ENCODE peak calls at places on chromosomes 7 and 10, in nine cellular contexts. O is cardiac muscle cell, P is IMR-90, I is suprapubic skin, K is tibial artery, E is right atrium auricular region, D is left ventricle myocardium inferior, H is uterus, V is hepatocyte. Y is an unnamed sample.

GRCh38 chr10:82811621-82812020 is 936.6 kb downstream of the NRG3 start:
- DNase-seq in K (no peak), P (no peak), O (peak), I (no peak), H (no peak), E (no peak), D (no peak), V (no peak), Y (no peak)

GRCh38 chr10:55629792-55630490 is 731.1 kb downstream of the ZWINT start:
- DNase-seq in V (peak), O (peak), P (peak), D (no peak), K (no peak), E (no peak), H (no peak), I (no peak), Y (no peak)

GRCh38 chr7:13852281-13852968 is 137.0 kb downstream of the ETV1 start:
- DNase-seq in E (no peak), P (no peak), H (no peak), K (no peak), I (no peak), V (no peak), O (peak), D (no peak), Y (no peak)

GRCh38 chr10:23341004-23341403 is 3.6 kb downstream of the C10orf67 start:
- DNase-seq in K (no peak), V (no peak), D (no peak), I (no peak), E (no peak), P (peak), H (no peak), O (no peak), Y (no peak)

GRCh38 chr7:98949336-98950044 is 71.2 kb downstream of the TRRAP start:
- DNase-seq in K (no peak), V (no peak), P (no peak), O (no peak), D (peak), E (no peak), H (no peak), I (no peak), Y (no peak)

GRCh38 chr10:88783734-88784133 is 18.8 kb upstream of the LIPM start:
- DNase-seq in I (no peak), H (no peak), O (peak), K (no peak), E (no peak), P (peak), V (no peak), D (no peak), Y (no peak)

GRCh38 chr10:96280859-96281258 is 9.5 kb upstream of the BLNK start:
- DNase-seq in V (no peak), O (no peak), E (no peak), H (no peak), P (no peak), D (no peak), I (no peak), K (no peak), Y (no peak)

GRCh38 chr7:618539-619355 is 99.1 kb upstream of the PDGFA start:
- DNase-seq in E (no peak), D (no peak), I (no peak), O (no peak), K (no peak), P (peak), V (peak), H (no peak), Y (no peak)

GRCh38 chr7:157271991-157272324 is 64.8 kb upstream of the DNAJB6 start:
- DNase-seq in O (peak), K (peak), E (peak), P (peak), V (peak), D (peak), H (peak), I (no peak), Y (peak)

GRCh38 chr7:27165089-27165654 is at the start of gene HOXA9:
- DNase-seq in E (no peak), K (peak), O (no peak), V (no peak), I (peak), H (peak), P (peak), D (peak), Y (no peak)

GRCh38 chr10:21524526-21525366 is 736 bp downstream of the SKIDA1 start:
- DNase-seq in O (peak), H (no peak), V (peak), I (no peak), P (peak), E (no peak), D (no peak), K (no peak), Y (no peak)

GRCh38 chr10:119352042-119352441 is 144.7 kb downstream of the GRK5 start:
- DNase-seq in V (no peak), D (no peak), I (no peak), P (no peak), E (no peak), O (no peak), K (no peak), H (no peak), Y (no peak)

GRCh38 chr7:9645756-9646155 is 1212.3 kb downstream of the NXPH1 start:
- DNase-seq in I (no peak), K (no peak), D (no peak), P (no peak), V (no peak), H (no peak), E (no peak), O (no peak), Y (no peak)

GRCh38 chr7:135335628-135336139 is 102.0 kb downstream of the STRA8 start:
- DNase-seq in H (peak), I (no peak), P (peak), O (peak), D (peak), V (peak), E (no peak), K (peak), Y (no peak)

GRCh38 chr10:26391701-26392695 is 46.1 kb upstream of the APBB1IP start:
- DNase-seq in V (no peak), D (peak), I (no peak), K (peak), H (no peak), O (no peak), E (no peak), P (no peak), Y (no peak)

GRCh38 chr7:88226886-88227516 is 7.2 kb upstream of the SRI start:
- DNase-seq in D (no peak), P (peak), H (no peak), E (no peak), O (peak), K (no peak), I (no peak), V (peak), Y (no peak)

GRCh38 chr7:18109762-18110161 is 82.1 kb upstream of the PRPS1L1 start:
- DNase-seq in P (peak), H (no peak), K (no peak), V (no peak), E (no peak), D (no peak), I (no peak), O (no peak), Y (no peak)

GRCh38 chr10:119620241-119620753 is 23.5 kb upstream of the TIAL1 start:
- DNase-seq in P (peak), V (no peak), D (no peak), H (no peak), K (no peak), E (no peak), I (no peak), O (peak), Y (no peak)

GRCh38 chr10:43042503-43043341 is 34.1 kb upstream of the RET start:
- DNase-seq in O (no peak), K (peak), E (no peak), P (no peak), H (no peak), V (no peak), D (no peak), I (peak), Y (no peak)

GRCh38 chr7:16431646-16432424 is 10.5 kb upstream of the CRPPA start:
- DNase-seq in V (peak), E (no peak), O (peak), I (no peak), K (no peak), P (no peak), H (no peak), D (no peak), Y (no peak)

GRCh38 chr7:120554960-120555571 is 282.1 kb downstream of the KCND2 start:
- DNase-seq in P (peak), O (peak), K (no peak), D (no peak), I (no peak), V (peak), H (peak), E (no peak), Y (no peak)

GRCh38 chr7:38232475-38233366 is 40.7 kb downstream of the TARP start:
- DNase-seq in E (no peak), P (peak), H (no peak), K (no peak), I (no peak), O (peak), V (no peak), D (no peak), Y (no peak)

GRCh38 chr10:122288917-122289316 is 17.8 kb downstream of the BTBD16 start:
- DNase-seq in O (no peak), V (no peak), P (no peak), E (no peak), I (no peak), D (no peak), H (no peak), K (no peak), Y (no peak)

GRCh38 chr10:14453593-14453992 is 122.9 kb upstream of the FRMD4A start:
- DNase-seq in P (no peak), E (no peak), H (no peak), V (no peak), D (no peak), K (no peak), O (no peak), I (no peak), Y (no peak)

GRCh38 chr7:27921081-27921836 is 181.3 kb downstream of the TAX1BP1 start:
- DNase-seq in H (no peak), V (peak), D (no peak), P (peak), K (no peak), O (peak), I (no peak), E (no peak), Y (no peak)

GRCh38 chr10:23897267-23897666 is 311.7 kb upstream of the KIAA1217 start:
- DNase-seq in K (no peak), V (no peak), P (no peak), O (no peak), H (no peak), D (no peak), E (no peak), I (no peak), Y (no peak)

GRCh38 chr7:2638224-2638991 is 6.6 kb downstream of the TTYH3 start:
- DNase-seq in I (no peak), D (peak), K (no peak), E (no peak), V (no peak), H (peak), P (peak), O (peak), Y (no peak)

GRCh38 chr10:132804785-132805426 is 19.0 kb upstream of the NKX6-2 start:
- DNase-seq in V (no peak), D (no peak), P (no peak), E (no peak), H (no peak), I (no peak), O (no peak), K (no peak), Y (no peak)

DNA sequence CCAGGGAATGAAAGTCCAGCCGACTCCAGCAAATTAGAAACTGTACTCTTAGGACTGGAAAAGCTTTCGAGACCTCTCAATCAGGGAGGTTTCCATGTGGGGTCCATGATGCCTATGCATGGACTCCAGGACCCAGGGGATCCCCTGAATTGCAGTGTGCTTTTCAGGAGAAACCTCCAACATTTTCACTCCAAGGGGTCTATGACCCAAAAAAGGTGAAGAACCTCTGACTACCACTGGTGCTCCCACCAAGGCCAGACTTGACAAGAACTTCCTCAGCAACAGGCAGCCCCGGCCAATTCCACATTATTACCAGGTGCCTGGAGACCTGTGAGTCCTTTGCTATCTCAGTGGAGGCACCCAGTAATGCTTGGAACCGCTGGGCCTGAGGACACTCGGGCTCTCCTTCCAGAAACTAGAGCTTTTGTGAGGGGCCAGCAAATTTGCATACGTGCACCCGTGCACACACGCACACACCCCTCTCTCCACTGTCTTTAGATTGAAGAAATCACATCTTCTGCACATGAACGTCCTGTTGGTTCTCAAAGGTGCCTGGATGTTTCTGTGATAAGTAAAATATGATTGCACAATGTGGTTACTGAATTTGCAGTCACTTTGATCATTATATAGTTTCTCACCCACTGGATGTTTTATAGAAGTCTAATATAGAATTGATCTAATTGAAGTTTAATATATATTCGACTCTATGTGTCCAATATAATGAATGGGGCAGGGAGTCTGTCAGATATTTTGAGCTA is 54.7 kb downstream of the SYPL1 start:
- DNase-seq in I (peak), D (no peak), P (no peak), K (no peak), E (no peak), O (no peak), H (no peak), V (no peak), Y (no peak)
- H3K4me3 ChIP-seq in I (no peak), D (no peak), P (no peak), K (no peak), E (no peak), O (no peak), H (no peak), V (no peak), Y (no peak)

GRCh38 chr7:137970263-137970975 is 31.5 kb downstream of the CREB3L2 start:
- DNase-seq in D (peak), V (peak), O (peak), H (peak), P (peak), I (peak), E (no peak), K (no peak), Y (no peak)

GRCh38 chr7:137968890-137969289 is 33.0 kb downstream of the CREB3L2 start:
- DNase-seq in H (no peak), P (no peak), I (no peak), D (no peak), K (no peak), E (no peak), O (no peak), V (no peak), Y (no peak)

GRCh38 chr7:137966636-137967142 is 35.2 kb downstream of the CREB3L2 start:
- DNase-seq in V (no peak), E (no peak), D (no peak), K (no peak), I (no peak), P (no peak), H (no peak), O (no peak), Y (no peak)

GRCh38 chr7:137967143-137968018 is 34.5 kb downstream of the CREB3L2 start:
- DNase-seq in P (peak), E (no peak), K (no peak), H (no peak), I (no peak), D (no peak), V (peak), O (peak), Y (no peak)

GRCh38 chr7:137969828-137970227 is 32.1 kb downstream of the CREB3L2 start:
- DNase-seq in P (no peak), I (no peak), V (no peak), K (no peak), D (no peak), H (no peak), O (no peak), E (no peak), Y (no peak)
- H3K27ac ChIP-seq in P (peak), I (peak), V (peak), K (peak), D (peak), H (peak), O (no peak), E (peak), Y (peak)

GRCh38 chr7:131106681-131107342 is 220.9 kb upstream of the MKLN1 start:
- DNase-seq in V (peak), P (no peak), K (peak), D (peak), E (peak), H (peak), O (no peak), I (peak), Y (no peak)
- TF ChIP-seq CTCF in V (no peak), P (no peak), K (no peak), D (no peak), E (no peak), H (no peak), O (no peak), I (no peak), Y (no peak)

GRCh38 chr7:64892666-64893269 is 10.3 kb upstream of the ZNF273 start:
- DNase-seq in V (no peak), K (no peak), O (no peak), I (peak), D (no peak), H (no peak), P (no peak), E (peak), Y (no peak)
- H3K4me3 ChIP-seq in V (no peak), K (no peak), O (no peak), I (no peak), D (no peak), H (no peak), P (no peak), E (no peak), Y (no peak)